ENCODE peak calls at places on chromosome 19, in five cellular contexts. X is H1, Y is OCI-LY7, J is SK-N-SH, U is mammary epithelial cell. R is an unnamed sample.
A peak's percentile ranks its signal among the peaks of the same experiment; 100 is the strongest.

GRCh38 chr19:6740589-6741348 is 1.3 kb downstream of the TRIP10 start:
- DNase-seq in X (no peak), Y (peak; percentile 64), J (peak; percentile 81), U (peak; percentile 35), R (peak; percentile 87)

GRCh38 chr19:38417544-38418506 is 8.2 kb downstream of the RASGRP4 start:
- DNase-seq in X (peak; percentile 95), Y (peak; percentile 57), J (no peak), U (peak; percentile 11), R (peak; percentile 58)

GRCh38 chr19:58387338-58388174 is 487 bp downstream of the RPS5 start:
- DNase-seq in X (no peak), Y (peak; percentile 30), J (peak; percentile 56), U (no peak), R (peak; percentile 84)

GRCh38 chr19:4597975-4598671 is 38.6 kb upstream of the SEMA6B start:
- DNase-seq in X (peak; percentile 91), Y (peak; percentile 75), J (peak; percentile 86), U (no peak), R (peak; percentile 83)

GRCh38 chr19:8342684-8343482 is at the start of gene KANK3:
- DNase-seq in X (peak; percentile 99), Y (peak; percentile 93), J (peak; percentile 99), U (peak; percentile 90), R (peak; percentile 99)

GRCh38 chr19:56141416-56141992 is 417 bp downstream of the ZNF444 start:
- DNase-seq in X (peak; percentile 60), Y (peak; percentile 25), J (no peak), U (peak; percentile 11), R (peak; percentile 84)

GRCh38 chr19:18785179-18786124 is 5.7 kb downstream of the COMP start:
- DNase-seq in X (peak; percentile 98), Y (peak; percentile 88), J (peak; percentile 100), U (no peak), R (peak; percentile 99)

GRCh38 chr19:58196911-58197616 is 14.2 kb downstream of the ZNF274 start:
- DNase-seq in X (no peak), Y (peak; percentile 55), J (no peak), U (peak; percentile 31), R (no peak)

GRCh38 chr19:5934779-5935472 is 20.9 kb downstream of the CAPS start:
- DNase-seq in X (no peak), Y (no peak), J (peak; percentile 91), U (no peak), R (peak; percentile 94)

GRCh38 chr19:29524201-29524911 is 1.4 kb upstream of the VSTM2B start:
- DNase-seq in X (no peak), Y (no peak), J (no peak), U (peak; percentile 1), R (peak; percentile 90)

GRCh38 chr19:44783545-44783944 is 5.9 kb downstream of the CBLC start:
- DNase-seq in X (no peak), Y (no peak), J (no peak), U (no peak), R (no peak)

GRCh38 chr19:7067716-7068115 is 1.8 kb upstream of the ZNF557 start:
- DNase-seq in X (no peak), Y (no peak), J (no peak), U (no peak), R (no peak)

GRCh38 chr19:8832132-8833021 is at the start of the genes MBD3L1 and ZNF558:
- DNase-seq in X (peak; percentile 80), Y (peak; percentile 91), J (peak; percentile 97), U (peak; percentile 95), R (peak; percentile 98)

GRCh38 chr19:55635334-55635717 is 5.5 kb upstream of the ZNF580 start:
- DNase-seq in X (no peak), Y (no peak), J (no peak), U (no peak), R (peak; percentile 86)

GRCh38 chr19:47152632-47153031 is 22.0 kb downstream of the SAE1 start:
- DNase-seq in X (no peak), Y (no peak), J (no peak), U (peak; percentile 89), R (no peak)

GRCh38 chr19:50912102-50912599 is 956 bp upstream of the KLK4 start:
- DNase-seq in X (peak; percentile 49), Y (no peak), J (no peak), U (no peak), R (no peak)

GRCh38 chr19:22144394-22144793 is 52.4 kb downstream of the ZNF676 start:
- DNase-seq in X (peak; percentile 41), Y (peak; percentile 61), J (peak; percentile 4), U (peak; percentile 2), R (no peak)

GRCh38 chr19:55446060-55446459 is 3.0 kb upstream of the SHISA7 start:
- DNase-seq in X (no peak), Y (no peak), J (no peak), U (peak; percentile 96), R (peak; percentile 32)

GRCh38 chr19:53813996-53814395 is 10.1 kb downstream of the NLRP12 start:
- DNase-seq in X (no peak), Y (no peak), J (no peak), U (peak; percentile 40), R (peak; percentile 92)

GRCh38 chr19:56142087-56142787 is 1.1 kb downstream of the ZNF444 start:
- DNase-seq in X (no peak), Y (no peak), J (no peak), U (peak; percentile 3), R (peak; percentile 67)

GRCh38 chr19:35000647-35001501 is 751 bp downstream of the GRAMD1A start:
- DNase-seq in X (no peak), Y (peak; percentile 89), J (peak; percentile 53), U (peak; percentile 56), R (peak; percentile 94)

GRCh38 chr19:42325896-42326771 is 699 bp downstream of the MEGF8 start:
- DNase-seq in X (no peak), Y (peak; percentile 48), J (peak; percentile 62), U (peak; percentile 4), R (peak; percentile 86)

GRCh38 chr19:42324655-42325307 is 654 bp upstream of the MEGF8 start:
- DNase-seq in X (peak; percentile 60), Y (no peak), J (no peak), U (no peak), R (peak; percentile 78)

GRCh38 chr19:42326969-42327368 is 1.5 kb downstream of the MEGF8 start:
- DNase-seq in X (no peak), Y (no peak), J (no peak), U (no peak), R (peak; percentile 3)

GRCh38 chr19:42323852-42324654 is 1.4 kb upstream of the MEGF8 start:
- DNase-seq in X (peak; percentile 72), Y (no peak), J (peak; percentile 54), U (no peak), R (peak; percentile 80)

DNA sequence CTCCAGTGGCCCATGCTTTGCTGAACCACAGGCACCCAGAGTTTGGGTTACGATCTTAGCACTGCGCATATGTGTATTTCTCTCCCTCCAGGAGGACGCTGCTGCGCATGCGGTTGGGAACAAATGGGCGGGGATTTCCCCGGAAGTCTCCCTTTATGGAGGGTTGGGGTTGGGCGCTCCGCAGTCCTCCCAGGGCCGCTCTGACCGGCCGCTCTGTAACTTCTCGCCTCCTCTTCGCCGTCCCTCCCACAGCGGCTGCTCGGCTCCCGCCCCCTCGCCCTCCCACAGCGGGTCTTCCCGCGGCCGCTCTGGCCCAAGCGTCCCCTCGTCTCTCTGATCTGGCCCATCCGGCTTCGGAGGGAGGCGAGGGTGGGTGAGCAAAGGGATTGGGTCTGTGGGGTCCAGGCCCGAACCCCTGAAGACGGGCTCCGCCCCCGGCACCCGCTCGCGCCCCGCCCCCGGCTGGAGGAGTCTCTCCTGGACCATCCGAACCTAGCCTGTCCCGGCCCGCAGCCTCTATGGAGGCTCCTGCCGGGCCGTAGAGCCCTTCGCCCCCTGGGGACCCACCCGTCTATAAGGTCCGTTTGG is at the start of gene MEGF8:
- DNase-seq in X (peak; percentile 96), Y (peak; percentile 99), J (peak; percentile 98), U (peak; percentile 98), R (peak; percentile 100)
- TF ChIP-seq CTCF in X (peak; percentile 71), Y (no peak), J (peak; percentile 94), U (peak; percentile 93), R (peak; percentile 99)

DNA sequence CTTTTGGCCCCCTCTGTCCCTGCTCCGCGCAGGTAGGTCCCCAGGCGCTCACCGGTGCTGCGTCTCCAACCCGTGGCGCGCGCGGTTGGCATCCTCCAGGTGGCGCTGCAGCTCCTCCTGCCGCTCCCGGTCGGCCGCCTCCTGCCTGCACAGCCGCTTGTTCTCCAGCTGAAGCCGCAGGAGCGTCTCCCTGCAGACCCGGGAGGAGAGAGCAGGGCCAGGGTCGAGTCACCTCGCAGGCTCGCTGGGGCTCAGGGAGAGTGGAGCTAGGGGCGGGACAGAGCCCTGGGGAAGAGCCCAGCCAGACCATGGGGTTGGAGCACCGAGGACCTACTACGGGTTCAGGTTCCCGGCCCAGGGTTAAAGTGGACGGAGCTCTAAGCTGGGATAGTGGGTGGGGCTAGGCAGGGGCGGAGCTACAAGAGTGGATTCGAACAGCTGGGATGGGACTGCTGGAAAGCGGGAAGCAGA is 9.3 kb downstream of the HOOK2 start:
- DNase-seq in X (peak; percentile 61), Y (peak; percentile 77), J (no peak), U (peak; percentile 76), R (peak; percentile 100)
- H2AFZ ChIP-seq in X (no peak overlapping the region), Y (no peak overlapping the region), J (no peak overlapping the region), U (peak overlapping the region; percentile 73), R (peak overlapping the region; percentile 95)

GRCh38 chr19:16328824-16329482 is 4.3 kb downstream of the KLF2 start:
- DNase-seq in X (no peak), Y (peak; percentile 57), J (no peak), U (no peak), R (peak; percentile 86)

GRCh38 chr19:16327911-16328823 is 3.5 kb downstream of the KLF2 start:
- DNase-seq in X (no peak), Y (peak; percentile 68), J (no peak), U (no peak), R (peak; percentile 88)

GRCh38 chr19:16330811-16331690 is 6.4 kb downstream of the KLF2 start:
- DNase-seq in X (no peak), Y (no peak), J (no peak), U (no peak), R (peak; percentile 76)

GRCh38 chr19:16332991-16333624 is 8.5 kb downstream of the KLF2 start:
- DNase-seq in X (no peak), Y (no peak), J (no peak), U (no peak), R (no peak)

DNA sequence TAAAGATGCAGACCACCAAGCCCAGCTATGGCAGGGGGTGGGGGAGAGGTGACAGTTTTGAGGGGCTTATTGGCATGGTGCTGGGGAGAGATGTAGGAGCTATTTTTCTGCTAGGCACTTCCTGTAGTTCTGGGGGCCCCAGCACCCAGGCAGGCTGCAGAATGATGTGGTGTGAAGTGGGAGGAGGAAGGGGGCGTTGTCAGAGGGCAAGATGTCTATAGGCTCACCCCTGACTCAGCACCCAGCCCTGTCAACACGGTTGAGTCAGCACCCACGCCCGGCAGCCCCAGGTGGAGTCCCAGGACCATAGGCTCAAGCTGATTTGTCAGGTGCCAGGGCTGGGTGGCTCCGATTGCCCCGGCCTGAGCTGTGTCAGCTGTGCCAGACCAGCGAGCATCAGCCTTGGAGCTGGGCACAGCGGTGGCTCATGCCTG is 5.8 kb downstream of the KLF2 start:
- DNase-seq in X (no peak), Y (peak; percentile 67), J (no peak), U (peak; percentile 96), R (peak; percentile 95)
- H3K4me3 ChIP-seq in X (no peak overlapping the region), Y (no peak overlapping the region), J (no peak overlapping the region), U (no peak overlapping the region), R (no peak overlapping the region)

DNA sequence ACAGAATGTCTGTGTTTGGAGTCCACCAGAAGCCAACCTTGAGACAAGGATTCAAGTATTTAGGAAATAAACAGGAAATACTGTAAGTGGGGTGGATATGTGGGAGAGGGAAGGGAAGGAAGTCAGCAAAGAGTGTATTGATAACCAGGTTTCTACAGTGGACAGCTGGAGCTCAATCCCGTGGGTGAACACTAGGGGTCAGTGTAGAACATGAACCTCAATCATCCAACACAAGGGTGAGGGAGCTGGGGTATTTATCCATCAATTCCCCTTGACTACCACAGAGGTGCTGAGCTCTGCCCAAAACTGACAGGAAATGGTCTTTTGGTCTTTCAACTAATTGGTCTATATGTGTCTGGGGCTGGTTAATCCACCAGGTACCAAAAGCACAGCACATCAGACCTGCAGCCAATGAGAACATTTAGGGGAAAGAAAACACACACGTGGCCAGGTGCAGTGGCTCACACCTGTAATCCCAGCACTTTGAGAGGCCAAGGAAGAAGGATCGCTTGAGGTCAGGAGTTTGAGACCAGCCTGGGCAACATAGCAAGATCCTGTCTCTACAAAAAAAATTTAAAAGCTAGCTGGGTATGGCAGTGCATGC is 5.6 kb upstream of the SYDE1 start:
- DNase-seq in X (peak; percentile 87), Y (peak; percentile 44), J (peak; percentile 54), U (peak; percentile 26), R (peak; percentile 64)
- TF ChIP-seq CTCF in X (peak; percentile 74), Y (peak; percentile 81), J (peak; percentile 66), U (peak; percentile 76), R (peak; percentile 75)